ENCODE peak calls at places on chromosomes 11 and 22, in six cellular contexts. One of them, this sample, is unnamed.

GRCh38 chr22:42906605-42907338 is 49.7 kb upstream of the ARFGAP3 start:
- DNase-seq in brain microvascular endothelial cell: no peak
- DNase-seq in GM13976: no peak
- DNase-seq in HFF-Myc: no peak
- DNase-seq in foreskin keratinocyte: no peak
- DNase-seq in upper lobe of right lung: no peak
- DNase-seq in this sample: no peak

GRCh38 chr11:113806403-113806802 is 26.8 kb downstream of the CLDN25 start:
- DNase-seq in brain microvascular endothelial cell: peak
- DNase-seq in GM13976: peak
- DNase-seq in HFF-Myc: peak
- DNase-seq in foreskin keratinocyte: peak
- DNase-seq in upper lobe of right lung: no peak
- DNase-seq in this sample: peak

GRCh38 chr11:120539681-120540369 is 28.3 kb downstream of the GRIK4 start:
- DNase-seq in brain microvascular endothelial cell: no peak
- DNase-seq in GM13976: no peak
- DNase-seq in HFF-Myc: no peak
- DNase-seq in foreskin keratinocyte: peak
- DNase-seq in upper lobe of right lung: no peak
- DNase-seq in this sample: no peak

GRCh38 chr11:45104006-45104789 is 42.2 kb upstream of the PRDM11 start:
- DNase-seq in brain microvascular endothelial cell: no peak
- DNase-seq in GM13976: no peak
- DNase-seq in HFF-Myc: no peak
- DNase-seq in foreskin keratinocyte: no peak
- DNase-seq in upper lobe of right lung: no peak
- DNase-seq in this sample: no peak

GRCh38 chr11:47333886-47334443 is 18.5 kb downstream of the MYBPC3 start:
- DNase-seq in brain microvascular endothelial cell: no peak
- DNase-seq in GM13976: no peak
- DNase-seq in HFF-Myc: no peak
- DNase-seq in foreskin keratinocyte: no peak
- DNase-seq in upper lobe of right lung: no peak
- DNase-seq in this sample: no peak

GRCh38 chr11:17810736-17811135 is 76.2 kb downstream of the KCNC1 start:
- DNase-seq in brain microvascular endothelial cell: peak
- DNase-seq in GM13976: no peak
- DNase-seq in HFF-Myc: peak
- DNase-seq in foreskin keratinocyte: no peak
- DNase-seq in upper lobe of right lung: no peak
- DNase-seq in this sample: no peak

GRCh38 chr11:114219559-114220349 is 76.4 kb upstream of the NNMT start:
- DNase-seq in brain microvascular endothelial cell: peak
- DNase-seq in GM13976: no peak
- DNase-seq in HFF-Myc: no peak
- DNase-seq in foreskin keratinocyte: no peak
- DNase-seq in upper lobe of right lung: no peak
- DNase-seq in this sample: no peak

GRCh38 chr11:102254047-102254446 is 63.2 kb upstream of the BIRC3 start:
- DNase-seq in brain microvascular endothelial cell: no peak
- DNase-seq in GM13976: no peak
- DNase-seq in HFF-Myc: no peak
- DNase-seq in foreskin keratinocyte: no peak
- DNase-seq in upper lobe of right lung: no peak
- DNase-seq in this sample: no peak

GRCh38 chr11:9066432-9066925 is 24.9 kb downstream of the SCUBE2 start:
- DNase-seq in brain microvascular endothelial cell: no peak
- DNase-seq in GM13976: no peak
- DNase-seq in HFF-Myc: no peak
- DNase-seq in foreskin keratinocyte: no peak
- DNase-seq in upper lobe of right lung: no peak
- DNase-seq in this sample: no peak

GRCh38 chr22:25318081-25318823 is 98.8 kb downstream of the CRYBB2 start:
- DNase-seq in brain microvascular endothelial cell: no peak
- DNase-seq in GM13976: no peak
- DNase-seq in HFF-Myc: no peak
- DNase-seq in foreskin keratinocyte: no peak
- DNase-seq in upper lobe of right lung: no peak
- DNase-seq in this sample: no peak

GRCh38 chr22:36465232-36466021 is 16.0 kb downstream of the TXN2 start:
- DNase-seq in brain microvascular endothelial cell: peak
- DNase-seq in GM13976: no peak
- DNase-seq in HFF-Myc: no peak
- DNase-seq in foreskin keratinocyte: peak
- DNase-seq in upper lobe of right lung: peak
- DNase-seq in this sample: no peak

GRCh38 chr11:61888043-61888442 is 3.3 kb downstream of the FADS3 start:
- DNase-seq in brain microvascular endothelial cell: peak
- DNase-seq in GM13976: no peak
- DNase-seq in HFF-Myc: no peak
- DNase-seq in foreskin keratinocyte: peak
- DNase-seq in upper lobe of right lung: peak
- DNase-seq in this sample: no peak

GRCh38 chr11:3166268-3167142 is 1.4 kb upstream of the OSBPL5 start:
- DNase-seq in brain microvascular endothelial cell: no peak
- DNase-seq in GM13976: no peak
- DNase-seq in HFF-Myc: no peak
- DNase-seq in foreskin keratinocyte: no peak
- DNase-seq in upper lobe of right lung: peak
- DNase-seq in this sample: no peak

GRCh38 chr22:48039326-48039725 is 1276.9 kb downstream of the TBC1D22A start:
- DNase-seq in brain microvascular endothelial cell: no peak
- DNase-seq in GM13976: no peak
- DNase-seq in HFF-Myc: no peak
- DNase-seq in foreskin keratinocyte: no peak
- DNase-seq in upper lobe of right lung: no peak
- DNase-seq in this sample: no peak

GRCh38 chr11:104881117-104881794 is 17.0 kb downstream of the CASP12 start:
- DNase-seq in brain microvascular endothelial cell: no peak
- DNase-seq in GM13976: no peak
- DNase-seq in HFF-Myc: no peak
- DNase-seq in foreskin keratinocyte: no peak
- DNase-seq in upper lobe of right lung: no peak
- DNase-seq in this sample: peak

GRCh38 chr22:46613606-46613997 is 6.6 kb upstream of the GRAMD4 start:
- DNase-seq in brain microvascular endothelial cell: no peak
- DNase-seq in GM13976: peak
- DNase-seq in HFF-Myc: no peak
- DNase-seq in foreskin keratinocyte: no peak
- DNase-seq in upper lobe of right lung: no peak
- DNase-seq in this sample: peak

GRCh38 chr22:40525250-40525884 is 111.2 kb downstream of the MRTFA start:
- DNase-seq in brain microvascular endothelial cell: peak
- DNase-seq in GM13976: no peak
- DNase-seq in HFF-Myc: no peak
- DNase-seq in foreskin keratinocyte: no peak
- DNase-seq in upper lobe of right lung: peak
- DNase-seq in this sample: no peak

GRCh38 chr11:119320593-119321524 is 3.9 kb upstream of the MCAM start:
- DNase-seq in brain microvascular endothelial cell: peak
- DNase-seq in GM13976: peak
- DNase-seq in HFF-Myc: no peak
- DNase-seq in foreskin keratinocyte: peak
- DNase-seq in upper lobe of right lung: peak
- DNase-seq in this sample: peak

GRCh38 chr11:61087426-61088119 is 14.7 kb upstream of the CD5 start:
- DNase-seq in brain microvascular endothelial cell: no peak
- DNase-seq in GM13976: no peak
- DNase-seq in HFF-Myc: no peak
- DNase-seq in foreskin keratinocyte: no peak
- DNase-seq in upper lobe of right lung: no peak
- DNase-seq in this sample: no peak

DNA sequence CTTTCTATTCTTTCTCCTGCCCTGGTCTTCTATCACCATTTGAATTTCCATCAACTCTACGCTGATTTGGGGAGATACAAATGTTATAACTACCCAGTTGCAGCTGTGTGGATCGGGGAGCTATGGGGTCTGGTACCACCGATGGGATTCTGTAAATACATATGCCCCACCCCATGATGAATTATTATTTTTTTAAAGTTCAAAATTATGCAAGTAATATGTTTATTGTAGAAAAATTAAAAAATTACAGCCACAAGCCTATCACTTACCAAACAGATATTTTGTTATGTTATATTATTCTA is 52.4 kb upstream of the CLMP start:
- DNase-seq in brain microvascular endothelial cell: no peak
- DNase-seq in GM13976: no peak
- DNase-seq in HFF-Myc: no peak
- DNase-seq in foreskin keratinocyte: no peak
- DNase-seq in upper lobe of right lung: no peak
- DNase-seq in this sample: no peak
- TF ChIP-seq CTCF in brain microvascular endothelial cell: no peak
- TF ChIP-seq CTCF in GM13976: no peak
- TF ChIP-seq CTCF in HFF-Myc: no peak
- TF ChIP-seq CTCF in foreskin keratinocyte: no peak
- TF ChIP-seq CTCF in upper lobe of right lung: no peak
- TF ChIP-seq CTCF in this sample: no peak

DNA sequence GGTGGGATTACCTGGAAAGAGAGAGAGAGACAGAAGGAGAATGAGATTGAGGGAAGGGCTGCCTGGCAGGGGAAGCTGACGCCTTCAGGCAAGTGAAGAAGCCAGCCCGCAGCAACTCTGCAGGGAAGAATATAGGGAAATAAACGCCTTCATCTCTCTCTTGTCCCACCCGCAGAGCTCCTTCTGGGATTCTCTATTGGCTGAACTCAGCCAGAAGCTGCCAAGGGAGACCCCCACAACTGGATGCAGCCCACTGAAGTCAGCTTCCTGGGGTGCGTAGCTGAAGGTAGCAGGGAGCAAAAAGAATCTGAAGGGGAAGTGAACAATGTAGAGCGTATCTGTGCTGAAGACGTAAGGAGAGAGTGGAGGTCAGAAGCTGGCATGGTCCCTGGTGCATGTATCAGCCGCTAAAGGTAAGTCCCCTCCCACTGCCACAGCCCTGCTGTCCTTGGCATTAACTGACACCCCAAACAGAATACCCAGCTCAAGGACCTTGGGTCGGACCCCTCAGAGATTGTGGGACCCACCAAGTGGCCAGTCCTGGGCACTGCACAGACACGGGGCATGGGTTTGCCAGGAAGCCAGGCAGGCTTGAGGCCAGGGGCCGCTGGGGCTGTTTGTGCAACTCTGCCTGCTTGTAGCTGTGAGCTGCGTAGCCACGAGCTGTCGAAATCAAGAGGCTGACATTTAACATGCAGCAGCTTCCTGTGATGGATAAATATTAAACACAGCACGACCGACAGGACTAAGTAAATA is 469.9 kb downstream of the MN1 start:
- DNase-seq in brain microvascular endothelial cell: peak
- DNase-seq in GM13976: no peak
- DNase-seq in HFF-Myc: no peak
- DNase-seq in foreskin keratinocyte: no peak
- DNase-seq in upper lobe of right lung: peak
- DNase-seq in this sample: no peak
- TF ChIP-seq CTCF in brain microvascular endothelial cell: peak
- TF ChIP-seq CTCF in GM13976: no peak
- TF ChIP-seq CTCF in HFF-Myc: peak
- TF ChIP-seq CTCF in foreskin keratinocyte: peak
- TF ChIP-seq CTCF in upper lobe of right lung: peak
- TF ChIP-seq CTCF in this sample: no peak

GRCh38 chr22:19632671-19633148 is 81.6 kb upstream of the SEPTIN5 start:
- DNase-seq in brain microvascular endothelial cell: no peak
- DNase-seq in GM13976: no peak
- DNase-seq in HFF-Myc: no peak
- DNase-seq in foreskin keratinocyte: peak
- DNase-seq in upper lobe of right lung: no peak
- DNase-seq in this sample: no peak

GRCh38 chr22:19635644-19636043 is 78.7 kb upstream of the SEPTIN5 start:
- DNase-seq in brain microvascular endothelial cell: no peak
- DNase-seq in GM13976: no peak
- DNase-seq in HFF-Myc: no peak
- DNase-seq in foreskin keratinocyte: no peak
- DNase-seq in upper lobe of right lung: no peak
- DNase-seq in this sample: no peak

GRCh38 chr22:19634206-19634536 is 80.1 kb upstream of the SEPTIN5 start:
- DNase-seq in brain microvascular endothelial cell: no peak
- DNase-seq in GM13976: no peak
- DNase-seq in HFF-Myc: no peak
- DNase-seq in foreskin keratinocyte: no peak
- DNase-seq in upper lobe of right lung: no peak
- DNase-seq in this sample: no peak

GRCh38 chr22:19636696-19637355 is 77.5 kb upstream of the SEPTIN5 start:
- DNase-seq in brain microvascular endothelial cell: no peak
- DNase-seq in GM13976: no peak
- DNase-seq in HFF-Myc: no peak
- DNase-seq in foreskin keratinocyte: no peak
- DNase-seq in upper lobe of right lung: no peak
- DNase-seq in this sample: no peak

GRCh38 chr22:19634576-19634975 is 79.7 kb upstream of the SEPTIN5 start:
- DNase-seq in brain microvascular endothelial cell: no peak
- DNase-seq in GM13976: no peak
- DNase-seq in HFF-Myc: no peak
- DNase-seq in foreskin keratinocyte: no peak
- DNase-seq in upper lobe of right lung: no peak
- DNase-seq in this sample: no peak
- TF ChIP-seq CTCF in brain microvascular endothelial cell: no peak
- TF ChIP-seq CTCF in GM13976: no peak
- TF ChIP-seq CTCF in HFF-Myc: no peak
- TF ChIP-seq CTCF in foreskin keratinocyte: no peak
- TF ChIP-seq CTCF in upper lobe of right lung: no peak
- TF ChIP-seq CTCF in this sample: no peak

DNA sequence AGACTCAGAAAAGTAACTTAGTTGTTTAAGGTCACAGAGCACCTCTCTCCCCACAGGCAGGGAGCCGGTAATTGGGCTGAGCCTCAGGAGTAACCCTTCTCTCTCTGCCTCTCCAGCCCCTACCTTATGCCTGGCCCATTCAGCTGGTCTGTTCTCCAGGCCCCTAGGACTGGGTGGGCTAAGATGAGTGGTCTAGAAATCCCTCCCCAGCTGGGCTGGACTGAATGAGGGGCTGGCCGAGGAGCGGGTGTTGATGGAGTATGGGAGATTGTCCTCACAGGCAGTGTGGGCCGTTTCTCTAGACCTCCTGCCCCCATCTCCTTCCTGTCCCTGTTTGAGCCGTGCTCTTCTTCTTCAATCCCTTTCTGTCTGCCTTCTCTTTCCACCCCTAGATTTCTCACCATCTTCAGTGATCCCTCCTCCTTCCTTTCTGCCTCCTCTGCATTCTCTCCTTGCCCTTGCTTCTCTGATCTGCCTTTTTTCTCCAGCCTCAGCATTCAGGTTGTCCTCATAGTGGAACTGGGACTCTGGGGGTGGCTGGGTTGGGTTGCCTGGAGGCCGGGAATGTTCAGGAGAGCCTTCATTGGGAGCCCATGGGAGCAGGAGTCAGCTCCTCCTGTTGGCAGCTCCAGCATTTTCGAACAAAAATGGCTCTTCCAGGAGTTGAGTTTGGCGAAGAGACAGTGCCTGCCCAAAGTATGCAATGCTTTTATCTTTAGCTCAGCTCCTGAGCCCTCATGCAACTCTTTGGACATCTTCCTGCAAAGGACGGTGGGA is 7.6 kb downstream of the ST3GAL4 start:
- DNase-seq in brain microvascular endothelial cell: no peak
- DNase-seq in GM13976: no peak
- DNase-seq in HFF-Myc: no peak
- DNase-seq in foreskin keratinocyte: no peak
- DNase-seq in upper lobe of right lung: peak
- DNase-seq in this sample: no peak
- TF ChIP-seq CTCF in brain microvascular endothelial cell: no peak
- TF ChIP-seq CTCF in GM13976: no peak
- TF ChIP-seq CTCF in HFF-Myc: no peak
- TF ChIP-seq CTCF in foreskin keratinocyte: peak
- TF ChIP-seq CTCF in upper lobe of right lung: no peak
- TF ChIP-seq CTCF in this sample: no peak